ENCODE peak calls at places on chromosome 2, in five cellular contexts. D, S, J, F and G are unnamed samples.

GRCh38 chr2:99811544-99811943 is 321.7 kb upstream of the REV1 start:
- DNase-seq in D (peak), S (no peak), J (no peak), F (no peak), G (peak)

GRCh38 chr2:9738718-9739496 is 104.4 kb upstream of the TAF1B start:
- DNase-seq in D (no peak), S (peak), J (no peak), F (no peak), G (no peak)

GRCh38 chr2:167733750-167734149 is 513.6 kb downstream of the STK39 start:
- DNase-seq in D (no peak), S (no peak), J (no peak), F (no peak), G (no peak)

GRCh38 chr2:43832457-43832856 is 6.2 kb downstream of the ABCG5 start:
- DNase-seq in D (peak), S (no peak), J (no peak), F (no peak), G (no peak)

GRCh38 chr2:30149976-30150375 is 3.2 kb downstream of the YPEL5 start:
- DNase-seq in D (no peak), S (no peak), J (no peak), F (no peak), G (no peak)

GRCh38 chr2:17303496-17303895 is 214.7 kb downstream of the RAD51AP2 start:
- DNase-seq in D (peak), S (no peak), J (no peak), F (no peak), G (no peak)

GRCh38 chr2:37322368-37322767 is 2.3 kb downstream of the PRKD3 start:
- DNase-seq in D (peak), S (no peak), J (peak), F (no peak), G (no peak)

GRCh38 chr2:187547353-187547979 is 6.8 kb downstream of the TFPI start:
- DNase-seq in D (peak), S (peak), J (no peak), F (peak), G (peak)

GRCh38 chr2:118833716-118834439 is 13.6 kb downstream of the EN1 start:
- DNase-seq in D (no peak), S (no peak), J (no peak), F (no peak), G (no peak)

GRCh38 chr2:216691210-216691741 is 4.1 kb downstream of the IGFBP5 start:
- DNase-seq in D (peak), S (peak), J (peak), F (peak), G (no peak)

GRCh38 chr2:134362751-134363150 is 108.9 kb downstream of the MGAT5 start:
- DNase-seq in D (no peak), S (no peak), J (no peak), F (no peak), G (no peak)

GRCh38 chr2:229875549-229875948 is 46.3 kb downstream of the TRIP12 start:
- DNase-seq in D (peak), S (no peak), J (no peak), F (no peak), G (no peak)

GRCh38 chr2:55618649-55619055 is 1.2 kb upstream of the PPP4R3B start:
- DNase-seq in D (peak), S (peak), J (peak), F (peak), G (no peak)

GRCh38 chr2:197461073-197461472 is 7.7 kb downstream of the COQ10B start:
- DNase-seq in D (peak), S (no peak), J (no peak), F (no peak), G (no peak)

GRCh38 chr2:18244840-18245239 is 315.6 kb downstream of the RDH14 start:
- DNase-seq in D (no peak), S (no peak), J (no peak), F (no peak), G (no peak)

GRCh38 chr2:233486778-233487552 is 79.6 kb downstream of the USP40 start:
- DNase-seq in D (peak), S (peak), J (no peak), F (no peak), G (peak)

GRCh38 chr2:17208511-17208910 is 309.7 kb downstream of the RAD51AP2 start:
- DNase-seq in D (peak), S (no peak), J (no peak), F (no peak), G (no peak)

GRCh38 chr2:205692095-205692494 is 9.8 kb downstream of the NRP2 start:
- DNase-seq in D (no peak), S (no peak), J (no peak), F (no peak), G (no peak)

GRCh38 chr2:127105656-127106456 is 1.1 kb downstream of the BIN1 start:
- DNase-seq in D (no peak), S (no peak), J (peak), F (peak), G (no peak)

GRCh38 chr2:214549946-214550345 is 139.1 kb downstream of the VWC2L start:
- DNase-seq in D (no peak), S (no peak), J (no peak), F (no peak), G (no peak)

GRCh38 chr2:23826771-23827170 is 100.2 kb downstream of the ATAD2B start:
- DNase-seq in D (peak), S (no peak), J (no peak), F (no peak), G (no peak)

GRCh38 chr2:129797489-129798300 is 181.8 kb upstream of the RAB6C start:
- DNase-seq in D (no peak), S (no peak), J (no peak), F (no peak), G (no peak)

GRCh38 chr2:49936965-49937364 is 782.6 kb upstream of the FSHR start:
- DNase-seq in D (no peak), S (no peak), J (no peak), F (no peak), G (no peak)

GRCh38 chr2:77228379-77228778 is 293.8 kb downstream of the LRRTM4 start:
- DNase-seq in D (no peak), S (no peak), J (peak), F (no peak), G (no peak)

GRCh38 chr2:95220449-95220848 is 13.1 kb downstream of the ZNF892 start:
- DNase-seq in D (no peak), S (no peak), J (no peak), F (no peak), G (no peak)

GRCh38 chr2:219514196-219514761 is at the start of gene ASIC4:
- DNase-seq in D (no peak), S (no peak), J (peak), F (no peak), G (no peak)

GRCh38 chr2:16617282-16618266 is 48.1 kb downstream of the CYRIA start:
- DNase-seq in D (peak), S (peak), J (peak), F (no peak), G (no peak)

GRCh38 chr2:85706604-85707296 is 12.6 kb downstream of the GNLY start:
- DNase-seq in D (no peak), S (peak), J (no peak), F (peak), G (no peak)

GRCh38 chr2:20525041-20526035 is 78.5 kb downstream of the RHOB start:
- DNase-seq in D (peak), S (peak), J (no peak), F (peak), G (no peak)

GRCh38 chr2:68366083-68366560 is 1.0 kb downstream of the PLEK start:
- DNase-seq in D (no peak), S (peak), J (no peak), F (no peak), G (no peak)

GRCh38 chr2:68371138-68371537 is 6.1 kb downstream of the PLEK start:
- DNase-seq in D (no peak), S (no peak), J (no peak), F (no peak), G (no peak)

GRCh38 chr2:68369340-68369734 is 4.3 kb downstream of the PLEK start:
- DNase-seq in D (no peak), S (no peak), J (no peak), F (no peak), G (no peak)

GRCh38 chr2:68367918-68368656 is 3.0 kb downstream of the PLEK start:
- DNase-seq in D (peak), S (no peak), J (no peak), F (no peak), G (no peak)

DNA sequence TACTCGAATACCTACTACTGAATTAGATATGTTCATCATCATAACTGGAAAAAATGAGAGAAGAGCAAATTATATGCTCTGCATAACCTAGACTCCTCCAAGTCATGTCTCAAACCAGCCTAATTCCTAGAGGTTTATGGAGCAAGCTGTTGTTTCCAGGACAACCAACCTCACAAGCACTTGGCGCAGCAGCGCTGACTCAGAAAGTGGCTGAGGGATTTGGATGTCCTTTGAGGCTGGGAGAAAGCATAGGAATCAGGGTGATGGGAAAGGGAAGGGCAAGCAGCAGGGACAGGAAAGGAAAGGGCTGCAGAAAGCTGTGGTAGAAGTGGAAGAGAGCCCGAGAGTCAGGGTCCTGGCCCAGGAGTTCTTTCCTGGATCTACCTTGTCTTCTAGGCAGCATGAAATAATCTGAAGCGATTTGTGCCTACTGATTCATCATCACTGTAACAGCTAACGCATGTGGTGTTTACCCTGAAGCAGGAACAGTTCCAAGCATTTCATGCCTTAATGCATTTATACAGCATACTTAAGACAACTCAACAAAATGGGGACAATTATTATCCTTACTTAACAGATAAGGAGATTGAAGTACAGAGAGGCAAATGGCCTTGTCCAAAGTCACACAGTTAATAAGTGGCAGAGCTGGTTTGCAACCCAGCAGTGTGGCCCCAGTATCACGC is 3.7 kb downstream of the PLEK start:
- DNase-seq in D (peak), S (no peak), J (no peak), F (no peak), G (peak)
- H3K4me3 ChIP-seq in D (no peak), S (no peak), J (no peak), F (no peak), G (no peak)

GRCh38 chr2:7133521-7133920 is 216.3 kb downstream of the RNF144A start:
- DNase-seq in D (no peak), S (no peak), J (peak), F (no peak), G (no peak)
- TF ChIP-seq CTCF in D (no peak), S (no peak), J (peak), F (no peak), G (peak)

GRCh38 chr2:227415538-227416424 is 28.0 kb upstream of the SCYGR1 start:
- DNase-seq in D (peak), S (peak), J (no peak), F (peak), G (no peak)

GRCh38 chr2:227420063-227421052 is 32.6 kb upstream of the SCYGR1 start:
- DNase-seq in D (no peak), S (no peak), J (no peak), F (no peak), G (no peak)

GRCh38 chr2:227414846-227415245 is 27.1 kb upstream of the SCYGR1 start:
- DNase-seq in D (peak), S (no peak), J (no peak), F (no peak), G (no peak)

GRCh38 chr2:227413371-227413770 is 25.6 kb upstream of the SCYGR1 start:
- DNase-seq in D (no peak), S (no peak), J (no peak), F (no peak), G (no peak)

DNA sequence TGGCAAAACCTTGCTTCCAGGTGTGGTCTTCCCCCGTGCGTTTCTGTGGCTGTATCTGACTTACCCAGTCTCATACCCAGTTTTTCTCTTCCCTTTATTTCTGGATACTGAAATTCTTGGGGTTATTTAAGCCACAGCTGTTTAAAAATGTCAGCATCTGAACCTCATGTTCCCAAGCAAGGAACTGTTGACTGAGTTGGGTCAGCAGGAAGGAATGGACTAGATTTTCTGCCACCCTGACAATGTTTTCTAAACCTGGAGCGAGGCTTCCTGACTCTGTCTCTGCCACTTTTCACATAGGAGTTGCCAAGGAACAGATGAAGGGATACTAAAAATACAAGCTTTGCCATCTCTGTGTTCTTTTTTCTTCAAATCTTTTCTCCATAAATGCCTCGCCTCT is 28.9 kb upstream of the SCYGR1 start:
- DNase-seq in D (no peak), S (no peak), J (no peak), F (no peak), G (no peak)
- H3K4me3 ChIP-seq in D (no peak), S (no peak), J (no peak), F (no peak), G (no peak)

DNA sequence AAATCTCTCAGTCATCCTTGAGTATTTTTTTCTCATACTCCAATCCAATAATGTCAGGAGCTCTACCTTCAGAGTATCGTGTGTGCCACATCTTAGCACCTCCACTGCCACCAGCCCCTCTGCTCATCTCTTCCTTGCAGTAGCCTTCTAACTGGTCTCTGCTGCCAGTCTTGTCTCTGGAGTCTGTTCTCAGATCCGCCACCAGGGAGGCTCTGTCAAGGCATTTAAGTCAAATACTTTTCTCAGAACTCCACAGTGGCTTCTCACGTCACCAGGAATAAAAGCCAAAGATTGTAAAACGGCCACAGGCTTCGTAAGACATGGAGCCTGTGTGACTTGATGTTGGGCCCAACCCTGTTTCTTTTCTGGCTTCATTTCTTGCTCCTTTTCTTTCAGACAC is 7.1 kb downstream of the UNC50 start:
- DNase-seq in D (no peak), S (no peak), J (no peak), F (no peak), G (no peak)
- TF ChIP-seq CTCF in D (no peak), S (no peak), J (peak), F (no peak), G (no peak)

GRCh38 chr2:120868366-120868765 is 132.7 kb downstream of the GLI2 start:
- DNase-seq in D (no peak), S (no peak), J (no peak), F (peak), G (no peak)
- H3K4me3 ChIP-seq in D (no peak), S (no peak), J (no peak), F (peak), G (peak)

DNA sequence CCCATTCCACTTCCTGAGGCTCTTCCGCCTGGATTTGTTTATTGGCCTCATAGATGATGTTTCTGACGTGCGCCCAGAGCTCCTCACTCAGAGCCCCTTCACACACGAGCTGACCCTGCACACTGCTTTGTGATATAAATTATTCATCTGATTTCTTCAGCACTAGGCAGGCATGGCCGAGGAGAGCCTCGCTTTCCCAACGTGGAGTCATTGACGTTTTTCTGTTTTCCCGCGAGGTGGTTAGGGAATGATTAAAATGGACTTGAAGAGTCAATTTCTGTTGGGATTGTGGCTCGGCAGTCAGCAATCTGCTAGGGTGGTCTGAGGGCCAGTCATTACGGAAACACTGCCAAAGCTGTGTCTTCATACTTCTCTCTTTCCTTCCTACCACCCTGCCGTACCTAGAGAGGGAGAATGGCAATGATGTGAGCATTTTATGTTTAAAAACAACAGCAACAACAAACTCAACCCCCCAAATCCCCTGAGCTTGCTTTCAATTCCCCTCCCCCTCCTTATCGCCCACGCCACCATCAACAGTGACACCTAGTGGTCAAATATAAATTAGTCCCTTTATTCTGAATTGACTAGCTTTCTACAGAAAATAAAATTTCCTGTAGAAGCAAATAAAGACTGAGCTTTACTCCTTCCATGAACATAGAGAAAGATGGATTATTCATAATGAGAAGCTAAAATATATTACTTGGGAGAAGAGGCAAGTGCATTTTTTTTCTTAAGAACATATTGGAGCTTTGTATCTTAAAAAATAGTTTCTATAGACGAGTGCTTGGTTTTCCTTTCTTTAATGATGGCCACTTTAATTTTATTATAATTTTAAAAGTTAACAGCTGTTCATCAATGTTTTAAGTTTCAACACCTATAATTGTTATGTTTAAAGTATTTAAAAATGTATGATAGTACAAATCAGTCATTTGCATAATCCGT is 285.1 kb downstream of the MTX2 start:
- DNase-seq in D (peak), S (peak), J (peak), F (peak), G (no peak)
- TF ChIP-seq CTCF in D (peak), S (peak), J (peak), F (peak), G (peak)

DNA sequence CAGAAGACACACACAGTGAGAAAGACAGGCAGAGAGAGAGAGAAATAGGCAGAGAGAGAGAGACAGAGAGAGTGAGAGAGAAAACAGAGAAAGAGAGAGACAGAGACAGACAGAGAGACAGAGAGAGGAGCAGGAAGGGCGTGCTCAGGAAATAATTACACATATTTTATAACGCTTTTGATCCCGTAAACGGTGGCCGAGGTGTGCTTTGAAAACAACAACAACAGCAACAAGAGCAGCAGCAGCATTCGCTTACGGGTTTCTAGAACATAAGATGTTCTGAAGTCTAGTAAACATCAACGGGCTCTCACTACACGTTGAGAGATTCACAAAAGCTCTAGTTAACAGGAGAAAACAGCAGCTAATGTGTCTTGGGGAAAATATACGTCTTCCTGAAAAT is 105.6 kb upstream of the ANKRD30BL start:
- DNase-seq in D (no peak), S (no peak), J (no peak), F (no peak), G (no peak)
- H3K4me3 ChIP-seq in D (no peak), S (peak), J (no peak), F (peak), G (no peak)

DNA sequence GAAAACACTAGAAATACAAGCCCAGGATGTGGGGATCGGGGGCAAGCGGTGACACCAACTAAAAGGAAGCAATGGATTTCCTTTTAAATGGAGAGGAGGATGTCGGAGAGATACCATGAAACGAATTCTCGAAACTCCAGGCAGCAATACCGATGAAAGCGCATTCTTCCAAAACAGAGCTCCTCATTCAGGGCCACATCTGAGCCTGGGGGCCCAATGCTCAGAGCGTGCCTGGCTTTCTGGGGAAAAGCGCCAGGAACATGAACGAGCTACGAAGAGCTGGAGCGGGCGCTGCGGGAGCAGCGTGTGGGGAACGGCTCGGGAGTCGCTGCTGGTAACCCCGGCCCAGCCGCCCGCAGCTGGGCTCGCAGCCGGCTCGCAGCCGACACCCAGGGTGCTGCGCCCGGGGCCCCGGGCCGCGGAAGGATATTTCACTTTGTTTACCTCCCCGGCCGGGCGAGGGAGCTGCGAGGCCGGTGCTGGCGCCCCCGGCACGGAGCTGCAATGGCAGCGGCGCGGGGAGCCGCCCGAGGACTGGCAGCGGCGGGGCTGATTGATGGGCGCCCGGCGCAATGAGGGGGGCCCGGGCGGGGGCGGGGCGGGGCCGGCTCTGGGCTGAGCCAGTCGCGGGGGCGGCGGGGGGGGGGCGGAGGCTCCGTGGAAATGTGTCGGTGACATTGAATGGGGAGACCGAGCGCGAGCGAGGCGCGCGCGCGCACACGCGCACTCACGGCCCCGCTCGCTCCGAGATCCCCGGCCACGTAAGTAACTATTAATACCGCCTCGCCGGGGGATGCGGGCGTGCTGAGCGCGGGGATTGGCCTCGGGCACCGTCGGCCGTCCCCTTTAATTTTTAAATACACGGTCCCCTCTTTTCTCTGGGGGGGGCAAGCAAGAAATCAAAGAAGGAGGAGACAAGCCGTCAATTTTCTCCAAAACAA is at the start of gene TRIB2:
- DNase-seq in D (peak), S (peak), J (peak), F (peak), G (no peak)
- TF ChIP-seq CTCF in D (peak), S (peak), J (peak), F (no peak), G (peak)